ENCODE peak calls at places on chromosome 10, in four cellular contexts. X is transverse colon, F is dorsolateral prefrontal cortex, K is cardiac muscle cell. L is an unnamed sample.

GRCh38 chr10:7484456-7485266 is 73.8 kb upstream of the SFMBT2 start:
- DNase-seq in F (no peak), X (peak; percentile 40), K (no peak), L (peak; percentile 95)

GRCh38 chr10:83427101-83427500 is 712.2 kb upstream of the GHITM start:
- DNase-seq in K (no peak), F (no peak), X (no peak), L (no peak)

GRCh38 chr10:42859256-42859655 is 76.7 kb downstream of the BMS1 start:
- DNase-seq in X (no peak), K (no peak), F (no peak), L (no peak)

GRCh38 chr10:85646312-85646711 is 720.3 kb downstream of the GRID1 start:
- DNase-seq in X (no peak), F (no peak), K (no peak), L (no peak)

GRCh38 chr10:127990846-127991542 is 84.1 kb downstream of the PTPRE start:
- DNase-seq in X (no peak), K (peak; percentile 91), F (no peak), L (no peak)

GRCh38 chr10:94403823-94404228 is 1.5 kb downstream of the TBC1D12 start:
- DNase-seq in X (no peak), F (no peak), K (no peak), L (no peak)

GRCh38 chr10:45375101-45375500 is 1.1 kb downstream of the ALOX5 start:
- DNase-seq in F (no peak), K (no peak), X (no peak), L (no peak)

GRCh38 chr10:24825551-24825950 is 101.9 kb upstream of the ARHGAP21 start:
- DNase-seq in K (peak; percentile 54), F (no peak), X (no peak), L (no peak)

GRCh38 chr10:7767209-7767608 is 20.6 kb downstream of the KIN start:
- DNase-seq in K (peak; percentile 70), F (no peak), X (no peak), L (no peak)

GRCh38 chr10:88545359-88545758 is 37.8 kb downstream of the RNLS start:
- DNase-seq in X (no peak), F (no peak), K (no peak), L (no peak)

GRCh38 chr10:77768046-77768445 is 130.4 kb upstream of the KCNMA1 start:
- DNase-seq in X (no peak), K (no peak), F (no peak), L (no peak)

GRCh38 chr10:124106241-124106905 is 13.0 kb upstream of the CHST15 start:
- DNase-seq in K (peak; percentile 93), F (no peak), X (peak; percentile 71), L (peak; percentile 88)

GRCh38 chr10:44959243-44960097 is at the start of gene RASSF4:
- DNase-seq in K (peak; percentile 87), X (peak; percentile 97), F (peak; percentile 84), L (peak; percentile 93)

GRCh38 chr10:1183033-1183396 is 126.8 kb downstream of the WDR37 start:
- DNase-seq in K (no peak), X (no peak), F (peak; percentile 25), L (no peak)

GRCh38 chr10:60138026-60138425 is 231.7 kb upstream of the CCDC6 start:
- DNase-seq in F (no peak), X (no peak), K (no peak), L (no peak)

GRCh38 chr10:4561301-4561700 is 264.7 kb upstream of the AKR1E2 start:
- DNase-seq in K (no peak), F (no peak), X (no peak), L (no peak)

GRCh38 chr10:29534590-29534989 is 100.2 kb downstream of the SVIL start:
- DNase-seq in F (no peak), X (no peak), K (no peak), L (no peak)

GRCh38 chr10:118958984-118959916 is 70.3 kb upstream of the NANOS1 start:
- DNase-seq in X (peak; percentile 36), K (peak; percentile 84), F (peak; percentile 43), L (no peak)

GRCh38 chr10:94210465-94211186 is 152.1 kb downstream of the NOC3L start:
- DNase-seq in X (no peak), F (no peak), K (no peak), L (no peak)

GRCh38 chr10:13271552-13272163 is 28.2 kb downstream of the PHYH start:
- DNase-seq in F (no peak), X (peak; percentile 66), K (peak; percentile 25), L (peak; percentile 80)

GRCh38 chr10:128579902-128580301 is 453.7 kb upstream of the MKI67 start:
- DNase-seq in X (no peak), F (no peak), K (no peak), L (no peak)

GRCh38 chr10:72911758-72912157 is 18.2 kb downstream of the OIT3 start:
- DNase-seq in F (no peak), K (no peak), X (no peak), L (no peak)

GRCh38 chr10:88989824-88990527 is 622 bp upstream of the FAS start:
- DNase-seq in F (no peak), K (peak; percentile 95), X (no peak), L (no peak)

GRCh38 chr10:86955501-86956194 is 1.8 kb downstream of the MMRN2 start:
- DNase-seq in X (no peak), F (no peak), K (no peak), L (no peak)

GRCh38 chr10:22824984-22825383 is 102.9 kb upstream of the ARMC3 start:
- DNase-seq in X (no peak), K (no peak), F (no peak), L (no peak)

GRCh38 chr10:117240730-117241529 is at the start of gene SLC18A2:
- DNase-seq in X (no peak), F (no peak), K (no peak), L (no peak)

GRCh38 chr10:6580279-6581029 is 378 bp upstream of the PRKCQ start:
- DNase-seq in X (peak; percentile 79), F (peak; percentile 75), K (peak; percentile 74), L (peak; percentile 68)

GRCh38 chr10:24162236-24162635 is 46.7 kb upstream of the KIAA1217 start:
- DNase-seq in X (no peak), F (no peak), K (no peak), L (no peak)

GRCh38 chr10:92761576-92761975 is 71.8 kb downstream of the HHEX start:
- DNase-seq in K (no peak), F (no peak), X (no peak), L (no peak)

GRCh38 chr10:102781089-102781920 is 37.6 kb downstream of the WBP1L start:
- DNase-seq in K (peak; percentile 74), F (no peak), X (no peak), L (no peak)

GRCh38 chr10:24722676-24723385 is 856 bp downstream of the ARHGAP21 start:
- DNase-seq in X (peak; percentile 53), K (peak; percentile 67), F (no peak), L (peak; percentile 64)

GRCh38 chr10:71082930-71083329 is 129.4 kb upstream of the UNC5B start:
- DNase-seq in X (no peak), K (no peak), F (no peak), L (no peak)

GRCh38 chr10:103198648-103199047 is 5.6 kb upstream of the NT5C2 start:
- DNase-seq in X (no peak), F (no peak), K (no peak), L (no peak)

GRCh38 chr10:21406595-21407218 is 118.8 kb downstream of the SKIDA1 start:
- DNase-seq in K (peak; percentile 81), F (no peak), X (no peak), L (peak; percentile 31)

GRCh38 chr10:119349937-119350513 is 142.7 kb downstream of the GRK5 start:
- DNase-seq in F (no peak), X (no peak), K (no peak), L (no peak)

GRCh38 chr10:81820418-81820817 is 54.6 kb upstream of the NRG3 start:
- DNase-seq in K (no peak), F (no peak), X (no peak), L (no peak)

GRCh38 chr10:28503114-28503513 is 29.8 kb upstream of the WAC start:
- DNase-seq in X (peak; percentile 83), K (no peak), F (no peak), L (no peak)

GRCh38 chr10:119253433-119254174 is 46.2 kb downstream of the GRK5 start:
- DNase-seq in F (no peak), X (peak; percentile 42), K (peak; percentile 95), L (no peak)

GRCh38 chr10:17273403-17273802 is 45.4 kb downstream of the VIM start:
- DNase-seq in K (peak; percentile 16), X (no peak), F (no peak), L (no peak)

GRCh38 chr10:113802997-113803396 is 50.9 kb downstream of the DCLRE1A start:
- DNase-seq in K (no peak), F (no peak), X (no peak), L (no peak)

GRCh38 chr10:132400547-132401151 is 3.6 kb downstream of the PWWP2B start:
- DNase-seq in F (no peak), K (no peak), X (peak; percentile 15), L (no peak)

GRCh38 chr10:132398566-132398991 is 1.6 kb downstream of the PWWP2B start:
- DNase-seq in X (peak; percentile 21), F (no peak), K (no peak), L (no peak)

GRCh38 chr10:132401396-132402168 is 4.6 kb downstream of the PWWP2B start:
- DNase-seq in F (no peak), K (no peak), X (peak; percentile 89), L (no peak)

GRCh38 chr10:132399117-132400035 is 2.4 kb downstream of the PWWP2B start:
- DNase-seq in F (no peak), X (peak; percentile 80), K (no peak), L (no peak)

GRCh38 chr10:132400041-132400546 is 3.1 kb downstream of the PWWP2B start:
- DNase-seq in F (no peak), K (no peak), X (no peak), L (no peak)
- TF ChIP-seq CTCF in F (no peak), K (no peak), X (no peak), L (no peak)

GRCh38 chr10:33334839-33335549 is 527 bp upstream of the NRP1 start:
- DNase-seq in X (peak; percentile 66), F (peak; percentile 57), K (peak; percentile 95), L (peak; percentile 7)
- H3K4me3 ChIP-seq in X (peak overlapping the region; percentile 63), F (peak overlapping the region; percentile 53), K (peak overlapping the region; percentile 95), L (no peak overlapping the region)

GRCh38 chr10:27099916-27100799 is at the start of gene ANKRD26:
- DNase-seq in F (peak; percentile 95), K (peak; percentile 98), X (peak; percentile 99), L (peak; percentile 98)
- TF ChIP-seq CTCF in F (peak; percentile 4), K (peak; percentile 14), X (no peak), L (no peak)

GRCh38 chr10:67837519-67838314 is at the start of gene DNAJC12:
- DNase-seq in X (no peak), K (peak; percentile 85), F (no peak), L (peak; percentile 24)
- H3K4me3 ChIP-seq in X (peak within 1 kb of the TSS; percentile 6), K (peak within 1 kb of the TSS; percentile 11), F (peak within 1 kb of the TSS; percentile 48), L (no peak within 1 kb of the TSS)